ENCODE peak calls at places on chromosomes 6 and 20, in four cellular contexts. One of them, this sample, is unnamed.
A peak's percentile ranks its signal among the peaks of the same experiment; 100 is the strongest.

GRCh38 chr6:147000545-147001488 is 203.4 kb upstream of the STXBP5 start:
- DNase-seq in GM12878: no peak
- DNase-seq in H1: no peak
- DNase-seq in HepG2: no peak
- DNase-seq in this sample: no peak

GRCh38 chr6:75211920-75212590 is 6.2 kb upstream of the COL12A1 start:
- DNase-seq in GM12878: no peak
- DNase-seq in H1: no peak
- DNase-seq in HepG2: no peak
- DNase-seq in this sample: no peak

GRCh38 chr6:80446454-80447045 is 340.1 kb downstream of the BCKDHB start:
- DNase-seq in GM12878: no peak
- DNase-seq in H1: no peak
- DNase-seq in HepG2: no peak
- DNase-seq in this sample: no peak

GRCh38 chr6:33621396-33622388 is 570 bp downstream of the ITPR3 start:
- DNase-seq in GM12878: no peak
- DNase-seq in H1: peak; percentile 81
- DNase-seq in HepG2: no peak
- DNase-seq in this sample: no peak

GRCh38 chr6:166318227-166318626 is 10.0 kb upstream of the PRR18 start:
- DNase-seq in GM12878: no peak
- DNase-seq in H1: no peak
- DNase-seq in HepG2: no peak
- DNase-seq in this sample: no peak

GRCh38 chr6:40714576-40715500 is 127.7 kb upstream of the LRFN2 start:
- DNase-seq in GM12878: no peak
- DNase-seq in H1: no peak
- DNase-seq in HepG2: peak; percentile 97
- DNase-seq in this sample: no peak

GRCh38 chr6:17574871-17575560 is 25.1 kb upstream of the FAM8A1 start:
- DNase-seq in GM12878: no peak
- DNase-seq in H1: no peak
- DNase-seq in HepG2: no peak
- DNase-seq in this sample: no peak

GRCh38 chr6:15008269-15008668 is 237.6 kb upstream of the JARID2 start:
- DNase-seq in GM12878: no peak
- DNase-seq in H1: no peak
- DNase-seq in HepG2: no peak
- DNase-seq in this sample: no peak

GRCh38 chr6:170269873-170270541 is 20.9 kb downstream of the DLL1 start:
- DNase-seq in GM12878: no peak
- DNase-seq in H1: no peak
- DNase-seq in HepG2: no peak
- DNase-seq in this sample: no peak

GRCh38 chr6:307874-308273 is 15.6 kb downstream of the DUSP22 start:
- DNase-seq in GM12878: no peak
- DNase-seq in H1: no peak
- DNase-seq in HepG2: no peak
- DNase-seq in this sample: no peak

GRCh38 chr6:139943391-139943790 is 568.9 kb upstream of the CITED2 start:
- DNase-seq in GM12878: no peak
- DNase-seq in H1: no peak
- DNase-seq in HepG2: peak; percentile 12
- DNase-seq in this sample: no peak

GRCh38 chr6:85394853-85395538 is 54.9 kb upstream of the NT5E start:
- DNase-seq in GM12878: no peak
- DNase-seq in H1: no peak
- DNase-seq in HepG2: no peak
- DNase-seq in this sample: no peak

GRCh38 chr6:167275001-167275400 is 16.1 kb upstream of the UNC93A start:
- DNase-seq in GM12878: no peak
- DNase-seq in H1: peak; percentile 32
- DNase-seq in HepG2: no peak
- DNase-seq in this sample: no peak

GRCh38 chr6:155530219-155530834 is 74.7 kb upstream of the NOX3 start:
- DNase-seq in GM12878: no peak
- DNase-seq in H1: no peak
- DNase-seq in HepG2: peak; percentile 73
- DNase-seq in this sample: no peak

GRCh38 chr6:56552212-56553130 is 90.2 kb downstream of the DST start:
- DNase-seq in GM12878: no peak
- DNase-seq in H1: no peak
- DNase-seq in HepG2: no peak
- DNase-seq in this sample: no peak

GRCh38 chr6:47447726-47448125 is 29.9 kb upstream of the CD2AP start:
- DNase-seq in GM12878: no peak
- DNase-seq in H1: no peak
- DNase-seq in HepG2: no peak
- DNase-seq in this sample: no peak

GRCh38 chr6:81621816-81622395 is 130.6 kb downstream of the TENT5A start:
- DNase-seq in GM12878: no peak
- DNase-seq in H1: no peak
- DNase-seq in HepG2: no peak
- DNase-seq in this sample: no peak

GRCh38 chr6:18350271-18350670 is 36.9 kb upstream of the RNF144B start:
- DNase-seq in GM12878: no peak
- DNase-seq in H1: no peak
- DNase-seq in HepG2: no peak
- DNase-seq in this sample: no peak

GRCh38 chr6:132063738-132064137 is 112.6 kb upstream of the CCN2 start:
- DNase-seq in GM12878: no peak
- DNase-seq in H1: no peak
- DNase-seq in HepG2: peak; percentile 55
- DNase-seq in this sample: no peak

GRCh38 chr20:41185013-41185757 is 47.8 kb downstream of the PLCG1 start:
- DNase-seq in GM12878: no peak
- DNase-seq in H1: peak; percentile 39
- DNase-seq in HepG2: no peak
- DNase-seq in this sample: no peak

GRCh38 chr6:44199883-44200282 is 16.8 kb upstream of the MYMX start:
- DNase-seq in GM12878: no peak
- DNase-seq in H1: no peak
- DNase-seq in HepG2: no peak
- DNase-seq in this sample: no peak

GRCh38 chr6:81023007-81023582 is 729.4 kb downstream of the TENT5A start:
- DNase-seq in GM12878: no peak
- DNase-seq in H1: no peak
- DNase-seq in HepG2: no peak
- DNase-seq in this sample: peak; percentile 15

GRCh38 chr20:51054233-51054632 is 31.3 kb upstream of the KCNG1 start:
- DNase-seq in GM12878: no peak
- DNase-seq in H1: no peak
- DNase-seq in HepG2: no peak
- DNase-seq in this sample: no peak

GRCh38 chr6:34149831-34150400 is 4.0 kb upstream of the GRM4 start:
- DNase-seq in GM12878: no peak
- DNase-seq in H1: peak; percentile 55
- DNase-seq in HepG2: no peak
- DNase-seq in this sample: no peak

GRCh38 chr20:32155017-32155965 is 45.8 kb downstream of the TM9SF4 start:
- DNase-seq in GM12878: peak; percentile 20
- DNase-seq in H1: peak; percentile 62
- DNase-seq in HepG2: peak; percentile 67
- DNase-seq in this sample: peak; percentile 36

GRCh38 chr20:49427751-49428518 is 54.5 kb downstream of the KCNB1 start:
- DNase-seq in GM12878: no peak
- DNase-seq in H1: no peak
- DNase-seq in HepG2: no peak
- DNase-seq in this sample: no peak

GRCh38 chr20:38418509-38419204 is 16.5 kb downstream of the SNHG17 start:
- DNase-seq in GM12878: no peak
- DNase-seq in H1: no peak
- DNase-seq in HepG2: no peak
- DNase-seq in this sample: no peak

GRCh38 chr20:34350095-34350494 is 13.0 kb upstream of the ITCH start:
- DNase-seq in GM12878: no peak
- DNase-seq in H1: no peak
- DNase-seq in HepG2: no peak
- DNase-seq in this sample: no peak

GRCh38 chr6:26223213-26223612 is 136.0 kb downstream of the HFE start:
- DNase-seq in GM12878: no peak
- DNase-seq in H1: no peak
- DNase-seq in HepG2: no peak
- DNase-seq in this sample: no peak

DNA sequence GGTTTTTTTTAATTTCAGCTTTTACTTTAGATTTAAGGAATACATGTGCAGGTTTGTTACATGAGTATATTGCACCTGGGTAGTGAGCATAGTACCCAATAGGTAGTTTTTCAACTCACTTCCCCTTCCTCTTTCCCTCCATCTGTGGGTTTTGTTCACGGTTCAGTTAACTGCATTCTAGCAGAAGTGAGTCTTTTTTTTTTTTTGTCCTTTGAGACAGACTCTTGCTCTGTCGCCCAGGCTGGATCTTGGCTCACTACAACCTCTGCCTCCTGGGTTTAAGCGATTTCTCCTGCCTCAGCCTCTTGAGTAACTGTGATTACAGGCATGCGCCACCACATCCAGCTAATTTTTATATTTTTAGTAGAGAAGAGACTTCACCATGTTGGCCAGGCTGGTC is 8.7 kb downstream of the UBR2 start:
- DNase-seq in GM12878: peak; percentile 87
- DNase-seq in H1: no peak
- DNase-seq in HepG2: no peak
- DNase-seq in this sample: no peak
- TF ChIP-seq SUZ12 in GM12878: no peak
- TF ChIP-seq SUZ12 in H1: no peak
- TF ChIP-seq SUZ12 in HepG2: no peak
- TF ChIP-seq SUZ12 in this sample: no peak

GRCh38 chr20:45974896-45975565 is 3.0 kb upstream of the ZNF335 start:
- DNase-seq in GM12878: no peak
- DNase-seq in H1: no peak
- DNase-seq in HepG2: no peak
- DNase-seq in this sample: no peak

GRCh38 chr20:45971675-45972499 is at the start of gene ZNF335:
- DNase-seq in GM12878: peak; percentile 86
- DNase-seq in H1: peak; percentile 96
- DNase-seq in HepG2: peak; percentile 96
- DNase-seq in this sample: peak; percentile 96

GRCh38 chr20:45976132-45976531 is 4.1 kb upstream of the ZNF335 start:
- DNase-seq in GM12878: no peak
- DNase-seq in H1: no peak
- DNase-seq in HepG2: no peak
- DNase-seq in this sample: no peak

GRCh38 chr20:45972500-45973183 is 639 bp upstream of the ZNF335 start:
- DNase-seq in GM12878: no peak
- DNase-seq in H1: no peak
- DNase-seq in HepG2: no peak
- DNase-seq in this sample: no peak

DNA sequence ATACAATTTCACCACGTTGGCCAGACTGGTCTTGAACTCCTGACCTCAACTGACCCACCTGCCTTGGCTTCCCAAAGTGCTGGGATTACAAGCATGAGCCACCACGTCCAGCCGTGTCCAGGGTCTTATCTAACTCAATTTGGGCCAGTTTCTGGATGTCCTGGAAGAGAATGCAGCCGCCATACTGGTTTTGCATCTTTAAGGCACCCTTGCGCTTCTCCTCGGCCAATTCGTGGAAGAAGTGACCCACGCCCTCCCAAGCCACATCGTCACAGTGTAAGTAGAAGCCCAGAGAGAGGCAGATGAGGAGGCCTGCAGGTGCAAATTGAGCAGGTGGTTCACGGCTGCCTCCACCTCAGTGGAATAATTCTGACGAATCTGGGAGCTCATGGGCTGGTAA is 3.7 kb upstream of the ZNF335 start:
- DNase-seq in GM12878: no peak
- DNase-seq in H1: no peak
- DNase-seq in HepG2: no peak
- DNase-seq in this sample: no peak
- TF ChIP-seq YY1 in GM12878: no peak
- TF ChIP-seq YY1 in H1: no peak
- TF ChIP-seq YY1 in HepG2: no peak
- TF ChIP-seq YY1 in this sample: no peak

GRCh38 chr20:43244647-43245046 is 54.9 kb upstream of the PTPRT start:
- DNase-seq in GM12878: no peak
- DNase-seq in H1: no peak
- DNase-seq in HepG2: no peak
- DNase-seq in this sample: no peak

GRCh38 chr20:43248341-43248740 is 58.6 kb upstream of the PTPRT start:
- DNase-seq in GM12878: no peak
- DNase-seq in H1: no peak
- DNase-seq in HepG2: no peak
- DNase-seq in this sample: no peak

GRCh38 chr20:43241057-43241702 is 51.5 kb upstream of the PTPRT start:
- DNase-seq in GM12878: no peak
- DNase-seq in H1: no peak
- DNase-seq in HepG2: no peak
- DNase-seq in this sample: no peak

GRCh38 chr20:43247361-43247760 is 57.7 kb upstream of the PTPRT start:
- DNase-seq in GM12878: no peak
- DNase-seq in H1: no peak
- DNase-seq in HepG2: no peak
- DNase-seq in this sample: no peak

DNA sequence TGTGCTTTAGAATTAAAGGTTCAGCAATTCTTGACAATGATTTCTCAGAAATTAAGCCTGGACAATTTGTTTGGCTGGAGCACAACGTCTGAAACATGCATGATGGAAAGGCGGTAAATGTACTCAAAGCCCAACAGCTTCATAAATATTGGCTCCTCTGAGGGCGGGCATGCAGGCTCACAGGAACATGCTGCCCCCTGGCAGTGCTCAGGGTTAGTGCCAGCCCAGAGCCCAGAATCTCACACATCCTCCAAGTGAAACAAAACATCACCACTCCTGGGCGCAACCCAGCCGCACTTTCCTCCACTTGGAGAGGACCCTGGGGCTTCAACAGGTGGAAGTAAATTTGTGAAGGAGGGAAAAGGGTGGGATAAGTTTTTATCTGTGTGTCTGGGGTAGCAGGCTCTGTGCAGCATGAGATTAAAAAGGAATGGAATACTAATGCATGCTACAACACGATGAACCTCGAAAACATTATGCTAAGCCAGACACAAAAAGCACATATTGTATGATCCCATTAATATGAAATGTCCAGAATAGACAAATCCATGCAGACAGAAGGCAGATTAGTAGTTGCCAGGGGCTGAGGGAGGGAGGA is 54.1 kb upstream of the PTPRT start:
- DNase-seq in GM12878: no peak
- DNase-seq in H1: peak; percentile 54
- DNase-seq in HepG2: no peak
- DNase-seq in this sample: peak; percentile 23
- TF ChIP-seq SUZ12 in GM12878: no peak
- TF ChIP-seq SUZ12 in H1: no peak
- TF ChIP-seq SUZ12 in HepG2: no peak
- TF ChIP-seq SUZ12 in this sample: no peak

DNA sequence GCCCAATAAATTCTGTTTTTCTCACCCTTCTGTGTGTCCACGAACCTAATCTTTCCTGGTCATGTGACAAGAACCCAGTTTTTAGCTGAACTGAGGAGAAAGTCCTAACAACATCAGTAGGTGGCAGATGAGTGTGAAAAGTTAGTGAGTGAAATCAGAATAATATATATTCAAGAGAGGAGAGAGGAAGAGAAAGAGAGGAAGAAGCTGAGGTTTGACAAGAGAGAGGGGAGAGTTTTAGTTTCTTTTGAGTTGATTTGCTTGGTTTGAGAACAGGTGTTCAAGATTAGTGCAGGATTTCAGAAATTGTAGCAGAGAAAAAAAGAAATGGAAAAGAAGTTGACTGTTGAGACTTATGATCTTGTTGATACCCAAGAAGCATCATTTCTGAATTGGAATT is 930.5 kb upstream of the FLRT3 start:
- DNase-seq in GM12878: no peak
- DNase-seq in H1: no peak
- DNase-seq in HepG2: no peak
- DNase-seq in this sample: no peak
- TF ChIP-seq YY1 in GM12878: no peak
- TF ChIP-seq YY1 in H1: no peak
- TF ChIP-seq YY1 in HepG2: no peak
- TF ChIP-seq YY1 in this sample: no peak

This sample was measured in NT2/D1.